ENCODE peak calls at places on chromosome 21, in six cellular contexts. P, C, M, O, T and N are unnamed samples.

GRCh38 chr21:31732891-31733520 is 1.1 kb upstream of the SCAF4 start:
- DNase-seq in T (no peak), C (no peak), M (peak; percentile 29), P (no peak), O (peak; percentile 74), N (no peak)

GRCh38 chr21:28018741-28019669 is 973.7 kb downstream of the LTN1 start:
- DNase-seq in C (no peak), O (no peak), M (no peak), T (no peak), P (no peak), N (peak; percentile 79)

GRCh38 chr21:32813265-32813903 is 41.8 kb upstream of the PAXBP1 start:
- DNase-seq in P (no peak), O (no peak), T (no peak), M (no peak), C (no peak), N (no peak)

GRCh38 chr21:42655797-42656770 is 2.7 kb downstream of the PDE9A start:
- DNase-seq in O (no peak), T (no peak), C (no peak), M (no peak), P (no peak), N (no peak)

GRCh38 chr21:15735409-15735808 is 5.6 kb downstream of the USP25 start:
- DNase-seq in M (no peak), C (no peak), O (no peak), T (no peak), P (no peak), N (no peak)

GRCh38 chr21:42974832-42975820 is 764 bp downstream of the PKNOX1 start:
- DNase-seq in T (peak; percentile 69), C (peak; percentile 76), O (peak; percentile 86), P (peak; percentile 48), M (peak; percentile 72), N (peak; percentile 78)

GRCh38 chr21:21268061-21268471 is 269.9 kb downstream of the NCAM2 start:
- DNase-seq in O (no peak), M (no peak), T (no peak), P (no peak), C (no peak), N (no peak)

GRCh38 chr21:33286600-33287456 is 20.7 kb downstream of the IL10RB start:
- DNase-seq in C (no peak), O (no peak), T (no peak), M (no peak), P (peak; percentile 73), N (no peak)

GRCh38 chr21:25801217-25802015 is 66.6 kb downstream of the GABPA start:
- DNase-seq in O (peak; percentile 97), P (peak; percentile 84), C (peak; percentile 84), M (peak; percentile 91), T (peak; percentile 81), N (peak; percentile 25)

GRCh38 chr21:31509108-31510017 is 150.1 kb upstream of the SOD1 start:
- DNase-seq in O (peak; percentile 95), P (no peak), T (no peak), M (peak; percentile 82), C (no peak), N (no peak)

GRCh38 chr21:36647279-36648093 is 51.4 kb upstream of the SIM2 start:
- DNase-seq in P (no peak), C (no peak), M (no peak), T (no peak), O (no peak), N (no peak)

GRCh38 chr21:26425576-26425975 is 147.5 kb downstream of the CYYR1 start:
- DNase-seq in C (no peak), M (no peak), O (no peak), T (no peak), P (no peak), N (no peak)

GRCh38 chr21:14737922-14738321 is 191.8 kb upstream of the SAMSN1 start:
- DNase-seq in T (peak; percentile 45), C (no peak), P (peak; percentile 53), O (peak; percentile 87), M (peak; percentile 29), N (peak; percentile 38)

GRCh38 chr21:26153758-26154157 is 16.8 kb downstream of the APP start:
- DNase-seq in P (no peak), C (no peak), O (no peak), M (no peak), T (no peak), N (no peak)

GRCh38 chr21:33256019-33256418 is 10.1 kb upstream of the IL10RB start:
- DNase-seq in O (no peak), C (no peak), M (no peak), T (no peak), P (no peak), N (no peak)

GRCh38 chr21:44766014-44766817 is 35.4 kb downstream of the UBE2G2 start:
- DNase-seq in M (no peak), P (no peak), O (no peak), C (no peak), T (no peak), N (no peak)

GRCh38 chr21:32921632-32922230 is 104.0 kb upstream of the OLIG2 start:
- DNase-seq in O (peak; percentile 79), T (no peak), P (no peak), C (no peak), M (peak; percentile 54), N (no peak)

GRCh38 chr21:46422636-46423241 is 36.0 kb upstream of the DIP2A start:
- DNase-seq in C (no peak), M (no peak), T (no peak), O (no peak), P (no peak), N (no peak)

GRCh38 chr21:40845621-40846020 is 1.3 kb downstream of the DSCAM start:
- DNase-seq in M (no peak), T (no peak), C (no peak), P (no peak), O (no peak), N (no peak)

GRCh38 chr21:34307991-34308532 is 55.7 kb upstream of the KCNE2 start:
- DNase-seq in M (no peak), T (no peak), O (no peak), P (no peak), C (no peak), N (no peak)

GRCh38 chr21:38822754-38823374 is 17.1 kb downstream of the ETS2 start:
- DNase-seq in O (no peak), M (no peak), C (no peak), P (no peak), T (no peak), N (no peak)

GRCh38 chr21:16330340-16331319 is 600.8 kb downstream of the USP25 start:
- DNase-seq in P (no peak), O (peak; percentile 65), T (no peak), C (no peak), M (no peak), N (peak; percentile 11)

GRCh38 chr21:43203523-43204080 is 34.8 kb downstream of the CRYAA start:
- DNase-seq in M (no peak), T (peak; percentile 19), P (no peak), C (peak; percentile 50), O (no peak), N (no peak)

GRCh38 chr21:39182484-39183271 is 573 bp downstream of the PSMG1 start:
- DNase-seq in P (no peak), O (no peak), T (no peak), C (no peak), M (peak; percentile 10), N (no peak)

GRCh38 chr21:36350282-36350910 is 30.4 kb downstream of the MORC3 start:
- DNase-seq in C (no peak), P (no peak), M (no peak), O (no peak), T (no peak), N (no peak)

GRCh38 chr21:30072496-30072895 is 94.1 kb downstream of the CLDN17 start:
- DNase-seq in C (no peak), T (peak; percentile 48), O (no peak), M (no peak), P (no peak), N (no peak)

GRCh38 chr21:45378258-45378966 is 26.6 kb upstream of the COL18A1 start:
- DNase-seq in C (no peak), O (no peak), T (no peak), M (no peak), P (no peak), N (no peak)

GRCh38 chr21:32329331-32329730 is 30.7 kb downstream of the MRAP start:
- DNase-seq in T (no peak), P (no peak), C (no peak), M (no peak), O (no peak), N (no peak)

GRCh38 chr21:34017127-34017961 is 56.0 kb upstream of the MRPS6 start:
- DNase-seq in M (no peak), P (no peak), T (no peak), O (no peak), C (no peak), N (no peak)

GRCh38 chr21:35150562-35151226 is 101.6 kb upstream of the RUNX1 start:
- DNase-seq in O (no peak), P (no peak), C (no peak), M (no peak), T (no peak), N (no peak)